ENCODE peak calls at places on chromosomes 6 and 20, in eight cellular contexts. K, L, R, G, D, B, E and X are unnamed samples.

GRCh38 chr20:58706150-58706892 is 13.7 kb downstream of the NPEPL1 start:
- DNase-seq in D (no peak), L (no peak), E (peak; percentile 41), B (peak; percentile 56), G (no peak), K (no peak), R (no peak), X (no peak)

GRCh38 chr6:166779381-166779780 is 152.3 kb upstream of the RPS6KA2 start:
- DNase-seq in E (no peak), R (no peak), D (no peak), B (no peak), K (no peak), L (no peak), G (no peak), X (no peak)

GRCh38 chr6:124993327-124993726 is 31.1 kb downstream of the RNF217 start:
- DNase-seq in K (no peak), D (no peak), G (no peak), E (no peak), R (no peak), L (no peak), B (no peak), X (no peak)

GRCh38 chr6:89117285-89118108 is at the start of gene SRSF12:
- DNase-seq in D (no peak), B (peak; percentile 95), L (no peak), K (peak; percentile 40), R (no peak), G (no peak), E (peak; percentile 84), X (no peak)

GRCh38 chr6:155693573-155694428 is 238.2 kb upstream of the NOX3 start:
- DNase-seq in G (no peak), L (no peak), E (no peak), B (no peak), K (no peak), R (no peak), D (no peak), X (no peak)

GRCh38 chr20:1254307-1254706 is 11.8 kb upstream of the SNPH start:
- DNase-seq in K (no peak), D (no peak), B (no peak), R (no peak), G (no peak), E (no peak), L (no peak), X (no peak)

GRCh38 chr20:33796263-33796906 is 14.8 kb upstream of the CHMP4B start:
- DNase-seq in D (peak; percentile 97), L (no peak), R (no peak), B (peak; percentile 67), E (no peak), G (no peak), K (no peak), X (no peak)

GRCh38 chr6:25202505-25202904 is 76.7 kb upstream of the CARMIL1 start:
- DNase-seq in D (no peak), B (no peak), K (no peak), E (no peak), R (no peak), L (no peak), G (peak; percentile 52), X (no peak)

GRCh38 chr6:131998255-131998982 is 47.2 kb upstream of the CCN2 start:
- DNase-seq in G (no peak), L (no peak), R (no peak), K (no peak), E (no peak), B (no peak), D (no peak), X (peak; percentile 14)

GRCh38 chr6:115540077-115540869 is 520.4 kb downstream of the FRK start:
- DNase-seq in D (no peak), L (no peak), G (no peak), B (no peak), R (no peak), E (no peak), K (no peak), X (no peak)

GRCh38 chr20:59055302-59055701 is 12.7 kb upstream of the PRELID3B start:
- DNase-seq in E (no peak), G (no peak), D (no peak), B (no peak), R (peak; percentile 33), L (no peak), K (no peak), X (no peak)

GRCh38 chr6:42929928-42930360 is 664 bp downstream of the CNPY3 start:
- DNase-seq in D (peak; percentile 72), R (peak; percentile 95), L (no peak), E (no peak), K (no peak), B (peak; percentile 87), G (peak; percentile 42), X (no peak)

GRCh38 chr20:24664266-24664986 is 195.0 kb downstream of the SYNDIG1 start:
- DNase-seq in K (no peak), B (peak; percentile 23), G (no peak), D (peak; percentile 51), E (no peak), R (no peak), L (no peak), X (no peak)

GRCh38 chr6:120077489-120077888 is 727.9 kb upstream of the MAN1A1 start:
- DNase-seq in R (peak; percentile 29), E (peak; percentile 75), D (no peak), L (no peak), K (no peak), G (no peak), B (no peak), X (no peak)

GRCh38 chr20:31497838-31498540 is 16.3 kb upstream of the HM13 start:
- DNase-seq in G (no peak), E (peak; percentile 64), L (no peak), B (peak; percentile 96), K (peak; percentile 62), D (no peak), R (no peak), X (no peak)

GRCh38 chr6:19399406-19399805 is 437.8 kb upstream of the ID4 start:
- DNase-seq in B (no peak), E (no peak), D (no peak), G (no peak), R (no peak), K (no peak), L (no peak), X (no peak)

GRCh38 chr6:125872259-125872921 is 81.6 kb downstream of the NCOA7 start:
- DNase-seq in B (peak; percentile 11), E (no peak), K (no peak), G (no peak), L (no peak), R (no peak), D (peak; percentile 98), X (no peak)

GRCh38 chr6:403659-404655 is 12.4 kb downstream of the IRF4 start:
- DNase-seq in R (no peak), B (no peak), L (no peak), G (no peak), K (no peak), E (no peak), D (no peak), X (no peak)

GRCh38 chr6:158026054-158026900 is 44.6 kb downstream of the SYNJ2 start:
- DNase-seq in B (peak; percentile 97), G (peak; percentile 92), D (peak; percentile 68), K (peak; percentile 87), R (peak; percentile 28), L (peak; percentile 73), E (peak; percentile 87), X (peak; percentile 89)

GRCh38 chr20:40564997-40565680 is 123.9 kb downstream of the MAFB start:
- DNase-seq in B (peak; percentile 89), L (no peak), E (no peak), R (no peak), K (no peak), D (peak; percentile 63), G (peak; percentile 3), X (peak; percentile 23)

GRCh38 chr6:113412589-113413367 is 444.4 kb upstream of the MARCKS start:
- DNase-seq in L (no peak), D (no peak), G (no peak), K (no peak), R (no peak), E (no peak), B (no peak), X (no peak)

GRCh38 chr6:113411006-113411405 is 446.1 kb upstream of the MARCKS start:
- DNase-seq in D (peak; percentile 69), L (no peak), G (no peak), B (no peak), R (no peak), E (no peak), K (no peak), X (no peak)

GRCh38 chr6:113416166-113416565 is 441.0 kb upstream of the MARCKS start:
- DNase-seq in G (no peak), D (no peak), B (no peak), L (no peak), R (no peak), K (no peak), E (no peak), X (no peak)

GRCh38 chr6:113420290-113420689 is 436.9 kb upstream of the MARCKS start:
- DNase-seq in K (no peak), G (no peak), L (no peak), E (no peak), B (no peak), R (no peak), D (no peak), X (no peak)

GRCh38 chr6:113414511-113414910 is 442.6 kb upstream of the MARCKS start:
- DNase-seq in R (peak; percentile 4), E (no peak), D (peak; percentile 66), G (peak; percentile 36), B (peak; percentile 69), L (no peak), K (no peak), X (no peak)
- H3K27ac ChIP-seq in R (no peak overlapping the region), E (no peak overlapping the region), D (no peak overlapping the region), G (no peak overlapping the region), B (peak overlapping the region; percentile 85), L (no peak overlapping the region), K (no peak overlapping the region), X (no peak overlapping the region)

GRCh38 chr6:164807125-164807524 is 502.3 kb downstream of the C6orf118 start:
- DNase-seq in K (no peak), B (no peak), G (no peak), L (no peak), E (no peak), R (no peak), D (no peak), X (no peak)
- H3K9me3 ChIP-seq in K (peaks cover 9% of the 10 kb centered on the region), B (peaks cover 5% of the 10 kb centered on the region), G (peaks cover 29% of the 10 kb centered on the region), L (no peaks in the 10 kb centered on the region), E (peaks cover 26% of the 10 kb centered on the region), R (no peaks in the 10 kb centered on the region), D (no peaks in the 10 kb centered on the region), X (no peaks in the 10 kb centered on the region)

GRCh38 chr6:8481727-8482126 is 46.4 kb upstream of the SLC35B3 start:
- DNase-seq in G (no peak), K (no peak), D (no peak), B (no peak), L (no peak), E (no peak), R (no peak), X (no peak)
- TF ChIP-seq CTCF in G (peak; percentile 25), K (no peak), D (peak; percentile 55), B (no peak), L (no peak), E (peak; percentile 68), R (no peak), X (no peak)

DNA sequence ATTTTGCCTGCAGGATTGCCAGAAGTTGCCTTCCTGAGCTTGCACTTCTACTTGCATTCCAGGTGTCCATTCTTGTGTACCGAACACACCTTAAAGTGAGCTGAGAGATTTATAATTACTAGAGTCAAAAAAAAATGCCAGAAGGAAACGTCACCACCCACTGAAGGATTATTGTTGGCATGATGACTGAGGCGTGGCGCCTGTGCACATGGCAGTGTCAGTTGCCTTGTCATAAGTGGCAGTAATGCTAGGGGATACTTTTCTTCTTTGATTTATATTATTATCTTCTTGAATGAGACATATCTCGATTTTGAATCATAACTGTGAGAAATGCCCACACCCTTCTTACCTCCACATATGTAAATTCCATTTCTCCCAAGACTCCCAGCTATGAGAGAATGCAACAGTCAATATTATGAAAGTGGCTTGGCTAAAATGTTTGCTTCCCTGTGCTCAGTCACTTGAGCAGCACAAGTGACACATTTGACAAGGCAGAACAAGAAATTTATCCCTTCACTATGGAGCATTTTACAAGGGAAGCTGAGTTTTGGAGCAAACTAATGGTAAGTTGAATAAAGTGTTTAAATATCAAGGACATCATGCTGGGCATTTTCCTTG is 149.5 kb upstream of the SASH1 start:
- DNase-seq in E (no peak), K (no peak), B (no peak), D (peak; percentile 96), L (no peak), G (no peak), R (no peak), X (no peak)
- H3K27ac ChIP-seq in E (no peak overlapping the region), K (peak overlapping the region; percentile 25), B (peak overlapping the region; percentile 67), D (peak overlapping the region; percentile 99), L (no peak overlapping the region), G (peak overlapping the region; percentile 33), R (no peak overlapping the region), X (no peak overlapping the region)